ENCODE peak calls at places on chromosomes 2 and 18, in nine cellular contexts. J, E, X, W, S, B, Q, G and N are unnamed samples.
A peak's percentile ranks its signal among the peaks of the same experiment; 100 is the strongest.

GRCh38 chr2:20490300-20491181 is 43.7 kb downstream of the RHOB start:
- DNase-seq in J (no peak), E (peak; percentile 61), X (no peak), W (no peak), S (no peak), B (no peak), Q (no peak), G (peak; percentile 99), N (peak; percentile 54)

GRCh38 chr2:1723397-1724042 is 20.8 kb downstream of the PXDN start:
- DNase-seq in J (no peak), E (no peak), X (no peak), W (peak; percentile 62), S (no peak), B (no peak), Q (peak; percentile 4), G (no peak), N (no peak)

GRCh38 chr2:3611136-3611535 is 16.2 kb downstream of the COLEC11 start:
- DNase-seq in J (no peak), E (peak; percentile 2), X (peak; percentile 49), W (no peak), S (no peak), B (no peak), Q (no peak), G (no peak), N (no peak)

GRCh38 chr2:200171761-200172482 is 134.6 kb upstream of the SPATS2L start:
- DNase-seq in J (no peak), E (peak; percentile 46), X (no peak), W (no peak), S (no peak), B (no peak), Q (no peak), G (peak; percentile 62), N (peak; percentile 28)

GRCh38 chr18:57446322-57446721 is 11.1 kb downstream of the ONECUT2 start:
- DNase-seq in J (no peak), E (no peak), X (peak; percentile 75), W (no peak), S (peak; percentile 62), B (peak; percentile 53), Q (peak; percentile 39), G (no peak), N (no peak)

GRCh38 chr2:168552450-168552856 is 96.4 kb downstream of the CERS6 start:
- DNase-seq in J (no peak), E (no peak), X (peak; percentile 69), W (no peak), S (peak; percentile 91), B (peak; percentile 91), Q (no peak), G (no peak), N (no peak)

GRCh38 chr18:2955966-2956521 is 56.9 kb downstream of the LPIN2 start:
- DNase-seq in J (no peak), E (no peak), X (no peak), W (no peak), S (no peak), B (no peak), Q (no peak), G (no peak), N (peak; percentile 79)

GRCh38 chr2:23390152-23390551 is 5.2 kb downstream of the KLHL29 start:
- DNase-seq in J (no peak), E (no peak), X (no peak), W (no peak), S (no peak), B (no peak), Q (no peak), G (no peak), N (no peak)

GRCh38 chr2:26691881-26692813 is at the start of gene KCNK3:
- DNase-seq in J (no peak), E (peak; percentile 86), X (peak; percentile 92), W (peak; percentile 23), S (peak; percentile 88), B (peak; percentile 84), Q (no peak), G (peak; percentile 16), N (peak; percentile 77)

GRCh38 chr18:3455938-3456685 is 6.1 kb downstream of the TGIF1 start:
- DNase-seq in J (no peak), E (peak; percentile 37), X (no peak), W (no peak), S (no peak), B (peak; percentile 83), Q (peak; percentile 56), G (peak; percentile 74), N (peak; percentile 72)

GRCh38 chr2:30482025-30482424 is 35.0 kb downstream of the LCLAT1 start:
- DNase-seq in J (no peak), E (no peak), X (no peak), W (no peak), S (no peak), B (no peak), Q (no peak), G (no peak), N (no peak)

GRCh38 chr2:59888015-59888414 is 665.4 kb downstream of the BCL11A start:
- DNase-seq in J (no peak), E (peak; percentile 14), X (no peak), W (no peak), S (peak; percentile 43), B (peak; percentile 86), Q (no peak), G (no peak), N (no peak)

GRCh38 chr18:57629399-57629798 is 7.8 kb upstream of the NARS1 start:
- DNase-seq in J (no peak), E (no peak), X (no peak), W (no peak), S (no peak), B (no peak), Q (no peak), G (no peak), N (no peak)

DNA sequence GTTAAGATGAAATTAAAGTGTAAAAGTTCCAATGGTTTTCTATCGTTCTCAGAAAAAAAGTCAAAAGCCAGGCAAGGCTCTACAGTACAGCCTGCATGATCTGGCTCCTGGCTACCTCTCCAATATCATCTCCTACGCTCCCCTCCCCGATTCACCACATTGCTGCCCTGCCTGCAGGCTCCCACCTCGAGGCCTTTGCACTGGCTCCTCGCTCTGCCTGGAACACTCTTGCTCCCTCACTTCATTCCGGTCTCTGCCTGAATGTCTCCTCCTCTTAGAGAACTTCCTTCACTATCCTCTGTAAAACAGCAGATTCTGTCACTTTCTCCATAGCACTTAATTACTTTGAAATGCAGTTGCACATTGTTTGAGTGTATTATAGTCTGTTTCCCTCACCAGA is 72.5 kb downstream of the KLF7 start:
- DNase-seq in J (no peak), E (no peak), X (no peak), W (no peak), S (peak; percentile 68), B (no peak), Q (no peak), G (no peak), N (no peak)
- H3K79me2 ChIP-seq in J (no peaks in the 10 kb centered on the region), E (peaks cover 6% of the 10 kb centered on the region), X (no peaks in the 10 kb centered on the region), W (peaks cover 79% of the 10 kb centered on the region), S (peaks cover 3% of the 10 kb centered on the region), B (peaks cover 22% of the 10 kb centered on the region), Q (no peaks in the 10 kb centered on the region), G (peaks cover 99% of the 10 kb centered on the region), N (peaks cover 100% of the 10 kb centered on the region)

GRCh38 chr2:43218550-43219382 is 7.6 kb downstream of the ZFP36L2 start:
- DNase-seq in J (no peak), E (peak; percentile 56), X (no peak), W (peak; percentile 53), S (peak; percentile 63), B (peak; percentile 75), Q (peak; percentile 88), G (no peak), N (peak; percentile 64)
- H3K79me2 ChIP-seq in J (peaks cover 27% of the 10 kb centered on the region), E (peaks cover 23% of the 10 kb centered on the region), X (peaks cover 22% of the 10 kb centered on the region), W (peaks cover 23% of the 10 kb centered on the region), S (peaks cover 5% of the 10 kb centered on the region), B (peaks cover 10% of the 10 kb centered on the region), Q (peaks cover 49% of the 10 kb centered on the region), G (peaks cover 18% of the 10 kb centered on the region), N (peaks cover 21% of the 10 kb centered on the region)

DNA sequence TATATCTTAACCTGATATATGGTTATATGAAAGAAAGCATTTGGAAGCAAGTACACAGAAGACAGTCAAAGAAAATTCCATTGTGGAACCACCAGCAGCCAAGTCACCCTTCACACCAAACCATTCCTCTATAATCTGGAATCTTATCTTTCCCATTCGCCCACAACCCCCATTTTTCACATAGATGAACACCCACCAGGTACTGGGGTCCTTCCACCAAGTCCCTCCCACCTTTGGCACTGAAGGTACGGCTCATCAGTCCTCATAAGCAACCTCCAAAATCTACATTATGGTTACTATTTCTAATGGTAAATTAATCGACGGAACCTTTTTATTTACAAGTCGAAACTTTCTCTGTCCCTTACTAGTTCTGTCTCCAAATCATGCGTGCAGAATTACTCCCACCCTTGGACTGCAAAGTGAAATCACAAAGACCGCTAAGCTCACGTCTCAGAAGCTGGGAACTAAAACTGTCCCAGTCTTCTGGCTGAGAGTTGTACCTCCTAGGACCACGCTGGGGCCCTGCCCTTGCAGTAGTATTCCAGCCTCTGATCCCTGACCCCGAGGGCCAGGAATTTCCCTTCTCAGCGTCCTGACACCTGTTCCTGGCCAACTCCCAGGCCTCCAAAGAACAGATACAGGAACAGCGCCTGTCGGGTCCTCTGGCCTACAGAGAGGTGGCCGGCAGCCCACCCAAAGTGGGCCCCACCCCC is 702 bp downstream of the OLA1 start:
- DNase-seq in J (no peak), E (peak; percentile 62), X (no peak), W (peak; percentile 11), S (peak; percentile 53), B (peak; percentile 78), Q (peak; percentile 56), G (peak; percentile 12), N (peak; percentile 49)
- H3K79me2 ChIP-seq in J (peaks cover 57% of the 10 kb centered on the region), E (peaks cover 55% of the 10 kb centered on the region), X (peaks cover 56% of the 10 kb centered on the region), W (peaks cover 52% of the 10 kb centered on the region), S (peaks cover 6% of the 10 kb centered on the region), B (peaks cover 27% of the 10 kb centered on the region), Q (peaks cover 57% of the 10 kb centered on the region), G (peaks cover 56% of the 10 kb centered on the region), N (peaks cover 55% of the 10 kb centered on the region)

DNA sequence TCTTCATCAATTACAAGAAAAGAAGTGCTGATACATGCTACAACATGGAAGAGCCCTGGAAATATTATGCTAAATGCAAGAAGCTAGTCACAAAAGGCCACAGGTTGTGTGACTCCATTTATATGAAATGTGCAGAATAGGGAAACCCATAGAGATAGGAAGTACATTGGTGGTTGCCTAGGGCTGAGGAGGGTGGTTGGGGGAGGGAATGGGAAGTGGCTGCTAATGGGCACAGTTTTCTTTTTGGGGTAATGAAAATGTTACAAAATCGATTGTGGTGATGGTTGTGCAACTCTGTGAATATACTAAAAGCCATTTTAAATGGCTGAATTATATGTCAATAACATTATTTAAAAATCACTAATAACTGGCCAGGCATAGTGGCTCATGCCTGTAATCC is 24.3 kb upstream of the RESP18 start:
- DNase-seq in J (no peak), E (no peak), X (no peak), W (no peak), S (no peak), B (no peak), Q (no peak), G (no peak), N (no peak)
- H3K79me2 ChIP-seq in J (no peaks in the 10 kb centered on the region), E (no peaks in the 10 kb centered on the region), X (no peaks in the 10 kb centered on the region), W (no peaks in the 10 kb centered on the region), S (no peaks in the 10 kb centered on the region), B (no peaks in the 10 kb centered on the region), Q (no peaks in the 10 kb centered on the region), G (no peaks in the 10 kb centered on the region), N (no peaks in the 10 kb centered on the region)

GRCh38 chr2:152359573-152360363 is 24.8 kb downstream of the FMNL2 start:
- DNase-seq in J (no peak), E (no peak), X (no peak), W (no peak), S (no peak), B (no peak), Q (no peak), G (no peak), N (no peak)
- H3K79me2 ChIP-seq in J (peaks cover 21% of the 10 kb centered on the region), E (peaks cover 81% of the 10 kb centered on the region), X (peaks cover 91% of the 10 kb centered on the region), W (peaks cover 24% of the 10 kb centered on the region), S (no peaks in the 10 kb centered on the region), B (peaks cover 6% of the 10 kb centered on the region), Q (peaks cover 71% of the 10 kb centered on the region), G (peaks cover 38% of the 10 kb centered on the region), N (peaks cover 82% of the 10 kb centered on the region)